ENCODE peak calls at places on chromosome 14, in nine cellular contexts. S, V, O, R, T, M, H, W and A are unnamed samples.

GRCh38 chr14:86654558-86655184 is 1124.7 kb downstream of the FLRT2 start:
- DNase-seq in S (no peak), V (no peak), O (peak; percentile 23), R (peak; percentile 33), T (peak; percentile 3), M (no peak), H (peak; percentile 30), W (peak; percentile 19), A (peak; percentile 18)

GRCh38 chr14:85444685-85445084 is 85.3 kb upstream of the FLRT2 start:
- DNase-seq in S (no peak), V (no peak), O (no peak), R (peak; percentile 50), T (no peak), M (no peak), H (no peak), W (peak; percentile 6), A (peak; percentile 57)

GRCh38 chr14:89493406-89493805 is 76.4 kb upstream of the FOXN3 start:
- DNase-seq in S (no peak), V (no peak), O (no peak), R (no peak), T (no peak), M (no peak), H (no peak), W (no peak), A (no peak)

GRCh38 chr14:100239200-100239839 is 376 bp downstream of the YY1 start:
- DNase-seq in S (no peak), V (no peak), O (peak; percentile 33), R (no peak), T (no peak), M (peak; percentile 31), H (no peak), W (no peak), A (no peak)

GRCh38 chr14:51823706-51824105 is 36.7 kb upstream of the GNG2 start:
- DNase-seq in S (no peak), V (no peak), O (no peak), R (no peak), T (no peak), M (no peak), H (no peak), W (no peak), A (no peak)

GRCh38 chr14:38311655-38312054 is 55.8 kb upstream of the CLEC14A start:
- DNase-seq in S (no peak), V (no peak), O (no peak), R (no peak), T (no peak), M (no peak), H (no peak), W (no peak), A (no peak)

GRCh38 chr14:86153480-86153879 is 623.5 kb downstream of the FLRT2 start:
- DNase-seq in S (no peak), V (no peak), O (no peak), R (no peak), T (no peak), M (no peak), H (no peak), W (no peak), A (no peak)

GRCh38 chr14:97442363-97442762 is 645.2 kb downstream of the VRK1 start:
- DNase-seq in S (no peak), V (no peak), O (no peak), R (no peak), T (no peak), M (no peak), H (no peak), W (no peak), A (no peak)

GRCh38 chr14:104969741-104970230 is 8.4 kb downstream of the AHNAK2 start:
- DNase-seq in S (no peak), V (no peak), O (no peak), R (no peak), T (no peak), M (no peak), H (no peak), W (no peak), A (no peak)

GRCh38 chr14:78721756-78722455 is 551.7 kb downstream of the NRXN3 start:
- DNase-seq in S (no peak), V (no peak), O (no peak), R (no peak), T (no peak), M (no peak), H (no peak), W (no peak), A (peak; percentile 16)

GRCh38 chr14:68032154-68032553 is 212.6 kb downstream of the RAD51B start:
- DNase-seq in S (no peak), V (no peak), O (no peak), R (no peak), T (no peak), M (no peak), H (no peak), W (no peak), A (no peak)

GRCh38 chr14:103141117-103141796 is 18.0 kb downstream of the TNFAIP2 start:
- DNase-seq in S (peak; percentile 81), V (peak; percentile 28), O (no peak), R (peak; percentile 35), T (no peak), M (no peak), H (no peak), W (peak; percentile 63), A (peak; percentile 18)

GRCh38 chr14:53924754-53925153 is 31.9 kb downstream of the BMP4 start:
- DNase-seq in S (no peak), V (peak; percentile 95), O (no peak), R (no peak), T (no peak), M (no peak), H (no peak), W (no peak), A (no peak)

GRCh38 chr14:51668870-51669269 is 17.2 kb downstream of the FRMD6 start:
- DNase-seq in S (no peak), V (no peak), O (no peak), R (no peak), T (no peak), M (no peak), H (no peak), W (no peak), A (no peak)

GRCh38 chr14:100688598-100689499 is 37.8 kb upstream of the DLK1 start:
- DNase-seq in S (peak; percentile 79), V (peak; percentile 56), O (no peak), R (no peak), T (no peak), M (no peak), H (no peak), W (no peak), A (no peak)

GRCh38 chr14:64861916-64862315 is 17.8 kb downstream of the SPTB start:
- DNase-seq in S (no peak), V (no peak), O (no peak), R (no peak), T (no peak), M (no peak), H (no peak), W (no peak), A (no peak)

GRCh38 chr14:24847568-24847967 is 202.4 kb downstream of the STXBP6 start:
- DNase-seq in S (no peak), V (no peak), O (no peak), R (no peak), T (no peak), M (no peak), H (no peak), W (no peak), A (no peak)

GRCh38 chr14:23154876-23155587 is 28.4 kb downstream of the SLC7A8 start:
- DNase-seq in S (peak; percentile 54), V (peak; percentile 94), O (peak; percentile 80), R (no peak), T (no peak), M (peak; percentile 90), H (peak; percentile 25), W (no peak), A (no peak)

GRCh38 chr14:52949711-52950409 is 990 bp downstream of the FERMT2 start:
- DNase-seq in S (peak; percentile 38), V (peak; percentile 10), O (no peak), R (no peak), T (no peak), M (no peak), H (no peak), W (peak; percentile 36), A (no peak)

GRCh38 chr14:74207943-74208342 is 31.3 kb upstream of the VSX2 start:
- DNase-seq in S (no peak), V (no peak), O (no peak), R (no peak), T (no peak), M (no peak), H (no peak), W (no peak), A (no peak)

GRCh38 chr14:36952702-36953101 is 219.7 kb downstream of the SLC25A21 start:
- DNase-seq in S (no peak), V (peak; percentile 22), O (no peak), R (no peak), T (no peak), M (no peak), H (no peak), W (no peak), A (no peak)

GRCh38 chr14:52551696-52552062 is 626 bp downstream of the TXNDC16 start:
- DNase-seq in S (no peak), V (peak; percentile 9), O (no peak), R (peak; percentile 6), T (no peak), M (no peak), H (peak; percentile 54), W (peak; percentile 38), A (peak; percentile 32)

GRCh38 chr14:101473795-101474562 is 87.3 kb upstream of the DIO3 start:
- DNase-seq in S (no peak), V (no peak), O (no peak), R (no peak), T (no peak), M (peak; percentile 11), H (no peak), W (no peak), A (no peak)

GRCh38 chr14:101729382-101729781 is 32.1 kb upstream of the PPP2R5C start:
- DNase-seq in S (no peak), V (no peak), O (no peak), R (no peak), T (no peak), M (no peak), H (no peak), W (no peak), A (no peak)